ENCODE peak calls at places on chromosomes 5 and 9, in seven cellular contexts. One of them, this sample, is unnamed.
A peak's percentile ranks its signal among the peaks of the same experiment; 100 is the strongest.

GRCh38 chr5:142597546-142598337 is 88.1 kb downstream of the FGF1 start:
- DNase-seq in GM23248: peak; percentile 95
- DNase-seq in brain microvascular endothelial cell: peak; percentile 86
- DNase-seq in right lobe of liver: no peak
- DNase-seq in cardiac fibroblast: peak; percentile 64
- DNase-seq in IMR-90: peak; percentile 90
- DNase-seq in A549: peak; percentile 85
- DNase-seq in this sample: peak; percentile 58

GRCh38 chr5:124706729-124707361 is 39.6 kb downstream of the ZNF608 start:
- DNase-seq in right lobe of liver: no peak
- DNase-seq in IMR-90: peak; percentile 58
- DNase-seq in brain microvascular endothelial cell: no peak
- DNase-seq in A549: no peak
- DNase-seq in GM23248: peak; percentile 23
- DNase-seq in cardiac fibroblast: peak; percentile 38
- DNase-seq in this sample: no peak

GRCh38 chr5:76016258-76016657 is 66.9 kb upstream of the SV2C start:
- DNase-seq in A549: no peak
- DNase-seq in right lobe of liver: no peak
- DNase-seq in IMR-90: no peak
- DNase-seq in brain microvascular endothelial cell: no peak
- DNase-seq in cardiac fibroblast: no peak
- DNase-seq in GM23248: no peak
- DNase-seq in this sample: no peak

GRCh38 chr5:179827684-179828083 is 7.0 kb downstream of the SQSTM1 start:
- DNase-seq in cardiac fibroblast: no peak
- DNase-seq in A549: no peak
- DNase-seq in GM23248: peak; percentile 77
- DNase-seq in brain microvascular endothelial cell: peak; percentile 53
- DNase-seq in IMR-90: peak; percentile 73
- DNase-seq in right lobe of liver: no peak
- DNase-seq in this sample: peak; percentile 26

GRCh38 chr9:35553670-35554543 is 51.2 kb upstream of the TESK1 start:
- DNase-seq in GM23248: peak; percentile 89
- DNase-seq in cardiac fibroblast: peak; percentile 90
- DNase-seq in brain microvascular endothelial cell: peak; percentile 69
- DNase-seq in A549: peak; percentile 85
- DNase-seq in right lobe of liver: no peak
- DNase-seq in IMR-90: peak; percentile 73
- DNase-seq in this sample: peak; percentile 47

GRCh38 chr9:129312731-129313130 is 134.7 kb upstream of the IER5L start:
- DNase-seq in cardiac fibroblast: no peak
- DNase-seq in brain microvascular endothelial cell: no peak
- DNase-seq in IMR-90: no peak
- DNase-seq in right lobe of liver: peak; percentile 20
- DNase-seq in GM23248: no peak
- DNase-seq in A549: no peak
- DNase-seq in this sample: no peak

GRCh38 chr9:134488251-134488900 is 153.2 kb upstream of the COL5A1 start:
- DNase-seq in A549: no peak
- DNase-seq in GM23248: peak; percentile 89
- DNase-seq in cardiac fibroblast: peak; percentile 55
- DNase-seq in IMR-90: no peak
- DNase-seq in right lobe of liver: no peak
- DNase-seq in brain microvascular endothelial cell: peak; percentile 22
- DNase-seq in this sample: no peak

GRCh38 chr5:36950586-36951457 is 74.3 kb downstream of the NIPBL start:
- DNase-seq in cardiac fibroblast: peak; percentile 64
- DNase-seq in brain microvascular endothelial cell: peak; percentile 2
- DNase-seq in right lobe of liver: no peak
- DNase-seq in GM23248: peak; percentile 78
- DNase-seq in IMR-90: peak; percentile 64
- DNase-seq in A549: no peak
- DNase-seq in this sample: no peak

GRCh38 chr9:131433302-131433854 is 39.5 kb downstream of the PRRC2B start:
- DNase-seq in right lobe of liver: no peak
- DNase-seq in IMR-90: no peak
- DNase-seq in brain microvascular endothelial cell: no peak
- DNase-seq in A549: no peak
- DNase-seq in cardiac fibroblast: no peak
- DNase-seq in GM23248: peak; percentile 24
- DNase-seq in this sample: no peak

GRCh38 chr9:17807670-17808282 is 228.9 kb downstream of the SH3GL2 start:
- DNase-seq in cardiac fibroblast: no peak
- DNase-seq in A549: no peak
- DNase-seq in GM23248: no peak
- DNase-seq in IMR-90: no peak
- DNase-seq in brain microvascular endothelial cell: no peak
- DNase-seq in right lobe of liver: peak; percentile 62
- DNase-seq in this sample: no peak

GRCh38 chr9:69455311-69455710 is 130.3 kb downstream of the ENTREP1 start:
- DNase-seq in right lobe of liver: no peak
- DNase-seq in A549: no peak
- DNase-seq in IMR-90: no peak
- DNase-seq in GM23248: no peak
- DNase-seq in cardiac fibroblast: no peak
- DNase-seq in brain microvascular endothelial cell: no peak
- DNase-seq in this sample: no peak

GRCh38 chr5:143601917-143602333 is 198.4 kb upstream of the NR3C1 start:
- DNase-seq in GM23248: no peak
- DNase-seq in brain microvascular endothelial cell: no peak
- DNase-seq in IMR-90: no peak
- DNase-seq in A549: no peak
- DNase-seq in right lobe of liver: no peak
- DNase-seq in cardiac fibroblast: no peak
- DNase-seq in this sample: no peak

GRCh38 chr5:142621227-142621626 is 64.7 kb downstream of the FGF1 start:
- DNase-seq in cardiac fibroblast: peak; percentile 57
- DNase-seq in IMR-90: peak; percentile 87
- DNase-seq in GM23248: peak; percentile 77
- DNase-seq in brain microvascular endothelial cell: peak; percentile 64
- DNase-seq in A549: no peak
- DNase-seq in right lobe of liver: no peak
- DNase-seq in this sample: no peak

GRCh38 chr5:178839319-178839704 is 20.4 kb upstream of the ZNF354B start:
- DNase-seq in IMR-90: no peak
- DNase-seq in A549: peak; percentile 20
- DNase-seq in brain microvascular endothelial cell: peak; percentile 41
- DNase-seq in GM23248: peak; percentile 35
- DNase-seq in right lobe of liver: no peak
- DNase-seq in cardiac fibroblast: peak; percentile 4
- DNase-seq in this sample: no peak

GRCh38 chr5:132011561-132012384 is at the start of gene ACSL6:
- DNase-seq in A549: no peak
- DNase-seq in right lobe of liver: no peak
- DNase-seq in IMR-90: no peak
- DNase-seq in GM23248: peak; percentile 50
- DNase-seq in cardiac fibroblast: no peak
- DNase-seq in brain microvascular endothelial cell: no peak
- DNase-seq in this sample: no peak

GRCh38 chr5:58497956-58498942 is 7.0 kb downstream of the GAPT start:
- DNase-seq in A549: peak; percentile 53
- DNase-seq in cardiac fibroblast: peak; percentile 62
- DNase-seq in IMR-90: peak; percentile 41
- DNase-seq in GM23248: peak; percentile 47
- DNase-seq in right lobe of liver: no peak
- DNase-seq in brain microvascular endothelial cell: peak; percentile 38
- DNase-seq in this sample: peak; percentile 5

GRCh38 chr5:74507596-74507995 is 132.9 kb downstream of the ENC1 start:
- DNase-seq in IMR-90: no peak
- DNase-seq in right lobe of liver: no peak
- DNase-seq in GM23248: no peak
- DNase-seq in brain microvascular endothelial cell: no peak
- DNase-seq in cardiac fibroblast: no peak
- DNase-seq in A549: no peak
- DNase-seq in this sample: no peak

GRCh38 chr5:176365663-176366574 is 632 bp downstream of the ARL10 start:
- DNase-seq in IMR-90: peak; percentile 55
- DNase-seq in cardiac fibroblast: peak; percentile 50
- DNase-seq in GM23248: peak; percentile 81
- DNase-seq in brain microvascular endothelial cell: no peak
- DNase-seq in right lobe of liver: peak; percentile 67
- DNase-seq in A549: no peak
- DNase-seq in this sample: peak; percentile 24

GRCh38 chr9:76401580-76402354 is 7.5 kb upstream of the RFK start:
- DNase-seq in cardiac fibroblast: no peak
- DNase-seq in brain microvascular endothelial cell: peak; percentile 13
- DNase-seq in IMR-90: peak; percentile 67
- DNase-seq in GM23248: peak; percentile 31
- DNase-seq in A549: peak; percentile 33
- DNase-seq in right lobe of liver: no peak
- DNase-seq in this sample: no peak

GRCh38 chr5:137142371-137143243 is 356.5 kb downstream of the SPOCK1 start:
- DNase-seq in GM23248: peak; percentile 97
- DNase-seq in brain microvascular endothelial cell: peak; percentile 69
- DNase-seq in A549: no peak
- DNase-seq in right lobe of liver: no peak
- DNase-seq in IMR-90: peak; percentile 94
- DNase-seq in cardiac fibroblast: peak; percentile 87
- DNase-seq in this sample: peak; percentile 97

GRCh38 chr5:40676643-40677333 is 2.9 kb upstream of the PTGER4 start:
- DNase-seq in A549: no peak
- DNase-seq in IMR-90: peak; percentile 87
- DNase-seq in cardiac fibroblast: peak; percentile 62
- DNase-seq in GM23248: peak; percentile 78
- DNase-seq in right lobe of liver: no peak
- DNase-seq in brain microvascular endothelial cell: peak; percentile 82
- DNase-seq in this sample: peak; percentile 69

GRCh38 chr5:173689171-173689676 is 72.8 kb upstream of the BOD1 start:
- DNase-seq in right lobe of liver: peak; percentile 79
- DNase-seq in cardiac fibroblast: peak; percentile 21
- DNase-seq in brain microvascular endothelial cell: no peak
- DNase-seq in GM23248: no peak
- DNase-seq in A549: peak; percentile 89
- DNase-seq in IMR-90: no peak
- DNase-seq in this sample: no peak

GRCh38 chr9:114153761-114154596 is 1.4 kb upstream of the COL27A1 start:
- DNase-seq in IMR-90: peak; percentile 25
- DNase-seq in right lobe of liver: peak; percentile 63
- DNase-seq in A549: peak; percentile 52
- DNase-seq in brain microvascular endothelial cell: no peak
- DNase-seq in GM23248: peak; percentile 38
- DNase-seq in cardiac fibroblast: peak; percentile 33
- DNase-seq in this sample: no peak

GRCh38 chr5:98041661-98042060 is 731.8 kb upstream of the RGMB start:
- DNase-seq in right lobe of liver: no peak
- DNase-seq in cardiac fibroblast: no peak
- DNase-seq in brain microvascular endothelial cell: no peak
- DNase-seq in IMR-90: no peak
- DNase-seq in GM23248: peak; percentile 3
- DNase-seq in A549: no peak
- DNase-seq in this sample: no peak

GRCh38 chr5:107469485-107469884 is 201.3 kb downstream of the EFNA5 start:
- DNase-seq in IMR-90: peak; percentile 94
- DNase-seq in brain microvascular endothelial cell: peak; percentile 82
- DNase-seq in GM23248: peak; percentile 70
- DNase-seq in cardiac fibroblast: peak; percentile 92
- DNase-seq in right lobe of liver: no peak
- DNase-seq in A549: peak; percentile 95
- DNase-seq in this sample: peak; percentile 80

GRCh38 chr5:107472620-107473064 is 198.1 kb downstream of the EFNA5 start:
- DNase-seq in cardiac fibroblast: no peak
- DNase-seq in A549: no peak
- DNase-seq in brain microvascular endothelial cell: no peak
- DNase-seq in right lobe of liver: no peak
- DNase-seq in GM23248: no peak
- DNase-seq in IMR-90: no peak
- DNase-seq in this sample: no peak

GRCh38 chr5:107469064-107469463 is 201.7 kb downstream of the EFNA5 start:
- DNase-seq in IMR-90: no peak
- DNase-seq in GM23248: no peak
- DNase-seq in cardiac fibroblast: no peak
- DNase-seq in brain microvascular endothelial cell: no peak
- DNase-seq in A549: peak; percentile 59
- DNase-seq in right lobe of liver: no peak
- DNase-seq in this sample: no peak

GRCh38 chr5:107468286-107468685 is 202.5 kb downstream of the EFNA5 start:
- DNase-seq in brain microvascular endothelial cell: no peak
- DNase-seq in IMR-90: no peak
- DNase-seq in A549: no peak
- DNase-seq in cardiac fibroblast: no peak
- DNase-seq in right lobe of liver: no peak
- DNase-seq in GM23248: no peak
- DNase-seq in this sample: no peak

DNA sequence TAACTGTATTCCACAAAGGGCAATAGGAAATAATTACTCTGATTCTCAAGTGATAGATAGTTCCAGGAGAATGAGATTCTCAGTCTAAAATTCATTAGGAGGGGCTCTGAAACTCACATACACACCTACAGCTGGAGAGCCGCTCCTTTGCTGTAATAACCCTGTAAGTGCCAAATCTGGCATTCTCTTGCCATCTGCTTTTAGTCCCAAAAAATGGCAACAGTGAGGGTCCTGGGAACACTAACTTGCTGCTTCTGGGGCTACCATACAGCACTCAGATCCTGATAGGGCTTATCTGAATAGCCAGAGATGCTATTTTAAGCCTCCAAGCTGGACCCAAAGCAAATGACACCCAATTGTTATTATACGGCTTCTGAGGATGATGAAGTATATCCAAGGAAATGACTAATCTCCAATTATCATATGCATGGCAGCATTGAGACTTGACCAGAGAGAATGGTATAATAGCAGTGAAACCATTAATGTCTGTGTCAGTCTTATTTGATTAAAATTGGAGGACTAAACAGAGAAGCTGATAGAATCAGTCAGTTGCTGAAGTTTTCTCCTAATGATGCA is 200.6 kb downstream of the EFNA5 start:
- DNase-seq in GM23248: no peak
- DNase-seq in A549: no peak
- DNase-seq in right lobe of liver: no peak
- DNase-seq in IMR-90: peak; percentile 41
- DNase-seq in brain microvascular endothelial cell: peak; percentile 54
- DNase-seq in cardiac fibroblast: no peak
- DNase-seq in this sample: no peak
- H3K4me3 ChIP-seq in GM23248: no peak overlapping the region
- H3K4me3 ChIP-seq in A549: no peak overlapping the region
- H3K4me3 ChIP-seq in right lobe of liver: no peak overlapping the region
- H3K4me3 ChIP-seq in IMR-90: no peak overlapping the region
- H3K4me3 ChIP-seq in brain microvascular endothelial cell: no peak overlapping the region
- H3K4me3 ChIP-seq in cardiac fibroblast: no peak overlapping the region
- H3K4me3 ChIP-seq in this sample: no peak overlapping the region

GRCh38 chr9:91119679-91120078 is 242.0 kb downstream of the AUH start:
- DNase-seq in cardiac fibroblast: peak; percentile 23
- DNase-seq in IMR-90: peak; percentile 90
- DNase-seq in brain microvascular endothelial cell: peak; percentile 30
- DNase-seq in right lobe of liver: no peak
- DNase-seq in A549: no peak
- DNase-seq in GM23248: peak; percentile 78
- DNase-seq in this sample: no peak
- H3K4me3 ChIP-seq in cardiac fibroblast: no peak overlapping the region
- H3K4me3 ChIP-seq in IMR-90: no peak overlapping the region
- H3K4me3 ChIP-seq in brain microvascular endothelial cell: no peak overlapping the region
- H3K4me3 ChIP-seq in right lobe of liver: no peak overlapping the region
- H3K4me3 ChIP-seq in A549: no peak overlapping the region
- H3K4me3 ChIP-seq in GM23248: peak overlapping the region; percentile 47
- H3K4me3 ChIP-seq in this sample: no peak overlapping the region

GRCh38 chr9:94056442-94056974 is 27.8 kb upstream of the PTPDC1 start:
- DNase-seq in brain microvascular endothelial cell: peak; percentile 89
- DNase-seq in IMR-90: peak; percentile 76
- DNase-seq in right lobe of liver: no peak
- DNase-seq in A549: no peak
- DNase-seq in cardiac fibroblast: peak; percentile 91
- DNase-seq in GM23248: peak; percentile 81
- DNase-seq in this sample: peak; percentile 94
- H3K4me3 ChIP-seq in brain microvascular endothelial cell: no peak overlapping the region
- H3K4me3 ChIP-seq in IMR-90: no peak overlapping the region
- H3K4me3 ChIP-seq in right lobe of liver: no peak overlapping the region
- H3K4me3 ChIP-seq in A549: no peak overlapping the region
- H3K4me3 ChIP-seq in cardiac fibroblast: no peak overlapping the region
- H3K4me3 ChIP-seq in GM23248: peak overlapping the region; percentile 43
- H3K4me3 ChIP-seq in this sample: no peak overlapping the region

GRCh38 chr9:79256691-79257213 is 315.0 kb upstream of the TLE4 start:
- DNase-seq in brain microvascular endothelial cell: no peak
- DNase-seq in cardiac fibroblast: peak; percentile 29
- DNase-seq in GM23248: peak; percentile 55
- DNase-seq in right lobe of liver: no peak
- DNase-seq in IMR-90: peak; percentile 43
- DNase-seq in A549: no peak
- DNase-seq in this sample: peak; percentile 54
- H3K4me3 ChIP-seq in brain microvascular endothelial cell: peak overlapping the region; percentile 43
- H3K4me3 ChIP-seq in cardiac fibroblast: no peak overlapping the region
- H3K4me3 ChIP-seq in GM23248: peak overlapping the region; percentile 53
- H3K4me3 ChIP-seq in right lobe of liver: no peak overlapping the region
- H3K4me3 ChIP-seq in IMR-90: no peak overlapping the region
- H3K4me3 ChIP-seq in A549: no peak overlapping the region
- H3K4me3 ChIP-seq in this sample: peak overlapping the region; percentile 9

This sample was measured in skeletal muscle cell.